ENCODE peak calls at places on chromosomes 16 and 17, in five cellular contexts. One of them, this sample, is unnamed.

GRCh38 chr16:11356573-11357331 is 11.5 kb downstream of the RMI2 start:
- DNase-seq in ACHN: peak; percentile 72
- DNase-seq in heart right ventricle: peak; percentile 62
- DNase-seq in AG20443: peak; percentile 72
- DNase-seq in anterior cingulate cortex: peak; percentile 47
- DNase-seq in this sample: peak; percentile 85

GRCh38 chr17:45282683-45283644 is 21.1 kb upstream of the SPATA32 start:
- DNase-seq in ACHN: no peak
- DNase-seq in heart right ventricle: no peak
- DNase-seq in AG20443: no peak
- DNase-seq in anterior cingulate cortex: no peak
- DNase-seq in this sample: no peak

GRCh38 chr17:41464682-41465081 is 2.5 kb downstream of the KRT32 start:
- DNase-seq in ACHN: peak; percentile 91
- DNase-seq in heart right ventricle: peak; percentile 83
- DNase-seq in AG20443: peak; percentile 92
- DNase-seq in anterior cingulate cortex: no peak
- DNase-seq in this sample: no peak

GRCh38 chr17:47962901-47963300 is 5.2 kb upstream of the PRR15L start:
- DNase-seq in ACHN: no peak
- DNase-seq in heart right ventricle: no peak
- DNase-seq in AG20443: no peak
- DNase-seq in anterior cingulate cortex: no peak
- DNase-seq in this sample: no peak

GRCh38 chr17:9456265-9456664 is 119.4 kb downstream of the STX8 start:
- DNase-seq in ACHN: no peak
- DNase-seq in heart right ventricle: peak; percentile 22
- DNase-seq in AG20443: peak; percentile 19
- DNase-seq in anterior cingulate cortex: no peak
- DNase-seq in this sample: no peak

GRCh38 chr16:31064882-31065461 is 9.1 kb downstream of the ZNF668 start:
- DNase-seq in ACHN: peak; percentile 77
- DNase-seq in heart right ventricle: peak; percentile 72
- DNase-seq in AG20443: peak; percentile 95
- DNase-seq in anterior cingulate cortex: no peak
- DNase-seq in this sample: no peak

GRCh38 chr17:20085283-20085875 is 76.2 kb downstream of the SPECC1 start:
- DNase-seq in ACHN: no peak
- DNase-seq in heart right ventricle: no peak
- DNase-seq in AG20443: no peak
- DNase-seq in anterior cingulate cortex: no peak
- DNase-seq in this sample: no peak

GRCh38 chr17:17223736-17224135 is 13.2 kb downstream of the FLCN start:
- DNase-seq in ACHN: no peak
- DNase-seq in heart right ventricle: no peak
- DNase-seq in AG20443: no peak
- DNase-seq in anterior cingulate cortex: no peak
- DNase-seq in this sample: no peak

GRCh38 chr17:81337449-81337848 is 42.3 kb upstream of the SLC38A10 start:
- DNase-seq in ACHN: no peak
- DNase-seq in heart right ventricle: no peak
- DNase-seq in AG20443: no peak
- DNase-seq in anterior cingulate cortex: no peak
- DNase-seq in this sample: no peak

GRCh38 chr16:81673432-81673831 is 105.7 kb upstream of the PLCG2 start:
- DNase-seq in ACHN: no peak
- DNase-seq in heart right ventricle: no peak
- DNase-seq in AG20443: no peak
- DNase-seq in anterior cingulate cortex: no peak
- DNase-seq in this sample: no peak

GRCh38 chr16:58548378-58548777 is 33.1 kb downstream of the SETD6 start:
- DNase-seq in ACHN: no peak
- DNase-seq in heart right ventricle: no peak
- DNase-seq in AG20443: no peak
- DNase-seq in anterior cingulate cortex: no peak
- DNase-seq in this sample: no peak

GRCh38 chr17:73689596-73690275 is 45.5 kb upstream of the SDK2 start:
- DNase-seq in ACHN: no peak
- DNase-seq in heart right ventricle: no peak
- DNase-seq in AG20443: no peak
- DNase-seq in anterior cingulate cortex: no peak
- DNase-seq in this sample: no peak

GRCh38 chr17:30323895-30324319 is 9.9 kb downstream of the TMIGD1 start:
- DNase-seq in ACHN: peak; percentile 41
- DNase-seq in heart right ventricle: no peak
- DNase-seq in AG20443: no peak
- DNase-seq in anterior cingulate cortex: no peak
- DNase-seq in this sample: peak; percentile 92

GRCh38 chr17:80826955-80827645 is 164.5 kb upstream of the CHMP6 start:
- DNase-seq in ACHN: peak; percentile 89
- DNase-seq in heart right ventricle: peak; percentile 23
- DNase-seq in AG20443: peak; percentile 96
- DNase-seq in anterior cingulate cortex: peak; percentile 65
- DNase-seq in this sample: no peak

This sample was measured in Karpas-422.